ENCODE peak calls at places on chromosomes 13 and 19, in nine cellular contexts. V, W, U, Y, R, L, T, E and C are unnamed samples.
A peak's percentile ranks its signal among the peaks of the same experiment; 100 is the strongest.

GRCh38 chr13:35826626-35827254 is 304.4 kb downstream of the DCLK1 start:
- DNase-seq in L (no peak), W (no peak), Y (peak; percentile 51), E (no peak), R (no peak), V (no peak), U (no peak), T (no peak), C (no peak)

GRCh38 chr13:48251616-48252081 is 18.6 kb downstream of the ITM2B start:
- DNase-seq in U (no peak), E (no peak), V (no peak), T (no peak), Y (no peak), L (no peak), R (no peak), W (no peak), C (no peak)

GRCh38 chr19:53102701-53103140 is 501 bp downstream of the ZNF160 start:
- DNase-seq in Y (peak; percentile 55), T (no peak), R (peak; percentile 47), V (no peak), U (peak; percentile 12), L (no peak), W (no peak), E (peak; percentile 19), C (peak; percentile 20)

GRCh38 chr19:13984186-13984585 is 21.9 kb downstream of the RFX1 start:
- DNase-seq in V (no peak), T (no peak), L (no peak), U (no peak), E (no peak), Y (no peak), R (no peak), W (no peak), C (no peak)

GRCh38 chr13:104534847-104535246 is 1468.6 kb upstream of the SLC10A2 start:
- DNase-seq in R (no peak), V (no peak), L (no peak), T (no peak), U (no peak), Y (peak; percentile 76), E (no peak), W (no peak), C (no peak)

GRCh38 chr19:7547153-7547552 is 11.6 kb downstream of the PNPLA6 start:
- DNase-seq in E (no peak), T (no peak), V (no peak), W (no peak), Y (no peak), R (no peak), U (no peak), L (no peak), C (no peak)

GRCh38 chr19:28076628-28077027 is 1136.3 kb downstream of the UQCRFS1 start:
- DNase-seq in U (no peak), E (no peak), Y (no peak), T (no peak), L (no peak), R (no peak), V (no peak), W (no peak), C (no peak)

GRCh38 chr13:31803327-31803726 is 64.0 kb downstream of the RXFP2 start:
- DNase-seq in U (no peak), V (no peak), T (no peak), R (no peak), L (no peak), W (no peak), E (no peak), Y (no peak), C (no peak)

GRCh38 chr13:61107989-61108388 is 307.7 kb downstream of the PCDH20 start:
- DNase-seq in V (no peak), U (no peak), R (no peak), Y (no peak), L (no peak), T (no peak), E (no peak), W (no peak), C (no peak)